ENCODE peak calls at places on chromosomes 7 and 10, in four cellular contexts. One of them, this sample, is unnamed.

GRCh38 chr7:84188811-84189405 is 5.7 kb downstream of the SEMA3A start:
- DNase-seq in smooth muscle cell of the brain vasculature: no peak
- DNase-seq in glutamatergic neuron: no peak
- DNase-seq in fibroblast of pulmonary artery: peak; percentile 47
- DNase-seq in this sample: no peak

GRCh38 chr7:29989257-29989995 is at the start of gene SCRN1:
- DNase-seq in smooth muscle cell of the brain vasculature: no peak
- DNase-seq in glutamatergic neuron: peak; percentile 73
- DNase-seq in fibroblast of pulmonary artery: peak; percentile 36
- DNase-seq in this sample: peak; percentile 77

GRCh38 chr7:135930565-135931423 is 46.4 kb downstream of the MTPN start:
- DNase-seq in smooth muscle cell of the brain vasculature: no peak
- DNase-seq in glutamatergic neuron: no peak
- DNase-seq in fibroblast of pulmonary artery: peak; percentile 62
- DNase-seq in this sample: no peak

GRCh38 chr10:69318997-69319727 is 40.9 kb downstream of the HK1 start:
- DNase-seq in smooth muscle cell of the brain vasculature: no peak
- DNase-seq in glutamatergic neuron: peak; percentile 42
- DNase-seq in fibroblast of pulmonary artery: peak; percentile 68
- DNase-seq in this sample: peak; percentile 63

GRCh38 chr7:27723086-27723485 is 16.9 kb upstream of the TAX1BP1 start:
- DNase-seq in smooth muscle cell of the brain vasculature: no peak
- DNase-seq in glutamatergic neuron: no peak
- DNase-seq in fibroblast of pulmonary artery: peak; percentile 27
- DNase-seq in this sample: no peak

GRCh38 chr7:142583424-142583823 is 165.8 kb upstream of the PRSS1 start:
- DNase-seq in smooth muscle cell of the brain vasculature: peak; percentile 74
- DNase-seq in glutamatergic neuron: no peak
- DNase-seq in fibroblast of pulmonary artery: peak; percentile 71
- DNase-seq in this sample: no peak

GRCh38 chr7:98250789-98251188 is 1.2 kb downstream of the TECPR1 start:
- DNase-seq in smooth muscle cell of the brain vasculature: no peak
- DNase-seq in glutamatergic neuron: no peak
- DNase-seq in fibroblast of pulmonary artery: no peak
- DNase-seq in this sample: no peak

GRCh38 chr7:76201732-76202665 is at the start of gene SRRM3:
- DNase-seq in smooth muscle cell of the brain vasculature: peak; percentile 29
- DNase-seq in glutamatergic neuron: peak; percentile 93
- DNase-seq in fibroblast of pulmonary artery: peak; percentile 80
- DNase-seq in this sample: peak; percentile 95

GRCh38 chr7:157018328-157018996 is 8.0 kb upstream of the MNX1 start:
- DNase-seq in smooth muscle cell of the brain vasculature: no peak
- DNase-seq in glutamatergic neuron: no peak
- DNase-seq in fibroblast of pulmonary artery: no peak
- DNase-seq in this sample: no peak

GRCh38 chr7:154473360-154473759 is 421.2 kb downstream of the DPP6 start:
- DNase-seq in smooth muscle cell of the brain vasculature: no peak
- DNase-seq in glutamatergic neuron: no peak
- DNase-seq in fibroblast of pulmonary artery: no peak
- DNase-seq in this sample: no peak

GRCh38 chr7:49260501-49260900 is 336.2 kb downstream of the CDC14C start:
- DNase-seq in smooth muscle cell of the brain vasculature: no peak
- DNase-seq in glutamatergic neuron: no peak
- DNase-seq in fibroblast of pulmonary artery: no peak
- DNase-seq in this sample: no peak

GRCh38 chr7:494906-495305 is 24.7 kb downstream of the PDGFA start:
- DNase-seq in smooth muscle cell of the brain vasculature: no peak
- DNase-seq in glutamatergic neuron: no peak
- DNase-seq in fibroblast of pulmonary artery: no peak
- DNase-seq in this sample: no peak

GRCh38 chr7:102925962-102926825 is 13.4 kb downstream of the LRRC17 start:
- DNase-seq in smooth muscle cell of the brain vasculature: no peak
- DNase-seq in glutamatergic neuron: no peak
- DNase-seq in fibroblast of pulmonary artery: peak; percentile 16
- DNase-seq in this sample: no peak

GRCh38 chr7:142301923-142302550 is 44.2 kb upstream of the PRSS58 start:
- DNase-seq in smooth muscle cell of the brain vasculature: no peak
- DNase-seq in glutamatergic neuron: no peak
- DNase-seq in fibroblast of pulmonary artery: no peak
- DNase-seq in this sample: no peak

GRCh38 chr10:79608505-79609375 is 2.0 kb upstream of the SFTPA1 start:
- DNase-seq in smooth muscle cell of the brain vasculature: no peak
- DNase-seq in glutamatergic neuron: peak; percentile 70
- DNase-seq in fibroblast of pulmonary artery: peak; percentile 30
- DNase-seq in this sample: peak; percentile 66

GRCh38 chr7:1859266-1860035 is 189.4 kb downstream of the ELFN1 start:
- DNase-seq in smooth muscle cell of the brain vasculature: no peak
- DNase-seq in glutamatergic neuron: peak; percentile 22
- DNase-seq in fibroblast of pulmonary artery: no peak
- DNase-seq in this sample: no peak

GRCh38 chr10:75525067-75525466 is 93.6 kb downstream of the LRMDA start:
- DNase-seq in smooth muscle cell of the brain vasculature: no peak
- DNase-seq in glutamatergic neuron: no peak
- DNase-seq in fibroblast of pulmonary artery: no peak
- DNase-seq in this sample: no peak

GRCh38 chr7:73577627-73578341 is 595 bp downstream of the TBL2 start:
- DNase-seq in smooth muscle cell of the brain vasculature: no peak
- DNase-seq in glutamatergic neuron: no peak
- DNase-seq in fibroblast of pulmonary artery: peak; percentile 20
- DNase-seq in this sample: no peak

GRCh38 chr7:18770852-18771251 is 275.3 kb downstream of the HDAC9 start:
- DNase-seq in smooth muscle cell of the brain vasculature: peak; percentile 24
- DNase-seq in glutamatergic neuron: no peak
- DNase-seq in fibroblast of pulmonary artery: no peak
- DNase-seq in this sample: no peak

GRCh38 chr10:101260764-101261341 is 31.6 kb upstream of the LBX1 start:
- DNase-seq in smooth muscle cell of the brain vasculature: no peak
- DNase-seq in glutamatergic neuron: no peak
- DNase-seq in fibroblast of pulmonary artery: no peak
- DNase-seq in this sample: peak; percentile 75

GRCh38 chr10:61779950-61780659 is 117.4 kb downstream of the CABCOCO1 start:
- DNase-seq in smooth muscle cell of the brain vasculature: no peak
- DNase-seq in glutamatergic neuron: no peak
- DNase-seq in fibroblast of pulmonary artery: peak; percentile 88
- DNase-seq in this sample: no peak

GRCh38 chr10:11242443-11243386 is 225.0 kb downstream of the CELF2 start:
- DNase-seq in smooth muscle cell of the brain vasculature: no peak
- DNase-seq in glutamatergic neuron: peak; percentile 73
- DNase-seq in fibroblast of pulmonary artery: peak; percentile 49
- DNase-seq in this sample: no peak

GRCh38 chr10:103709341-103709920 is 145.9 kb downstream of the SH3PXD2A start:
- DNase-seq in smooth muscle cell of the brain vasculature: no peak
- DNase-seq in glutamatergic neuron: no peak
- DNase-seq in fibroblast of pulmonary artery: peak; percentile 43
- DNase-seq in this sample: no peak